ENCODE peak calls at places on chromosomes 5 and 9, in five cellular contexts. X is upper lobe of right lung, F is WTC11, A is NCI-H1694 treated with DMSO at 0.1 percent for 48 hours, R is stomach. H is an unnamed sample.

GRCh38 chr5:145243016-145243415 is 592.1 kb downstream of the PRELID2 start:
- DNase-seq in X (no peak), F (no peak), A (no peak), R (no peak), H (no peak)

GRCh38 chr5:14912206-14912605 is 40.6 kb upstream of the ANKH start:
- DNase-seq in X (no peak), F (no peak), A (no peak), R (no peak), H (no peak)

GRCh38 chr9:125755340-125755739 is 8.2 kb downstream of the PBX3 start:
- DNase-seq in X (no peak), F (no peak), A (no peak), R (no peak), H (no peak)

GRCh38 chr5:88842784-88843183 is 40.2 kb downstream of the MEF2C start:
- DNase-seq in X (no peak), F (no peak), A (no peak), R (no peak), H (no peak)

GRCh38 chr5:76524872-76525271 is 98.3 kb downstream of the F2RL2 start:
- DNase-seq in X (no peak), F (no peak), A (no peak), R (no peak), H (no peak)

GRCh38 chr5:139342423-139342723 is 719 bp downstream of the PAIP2 start:
- DNase-seq in X (no peak), F (no peak), A (no peak), R (no peak), H (no peak)

GRCh38 chr5:24804221-24804681 is 159.5 kb upstream of the CDH10 start:
- DNase-seq in X (no peak), F (no peak), A (no peak), R (no peak), H (no peak)

GRCh38 chr5:125575561-125576504 is 829.4 kb upstream of the ZNF608 start:
- DNase-seq in X (no peak), F (peak), A (peak), R (no peak), H (no peak)

GRCh38 chr5:1737790-1738405 is 61.7 kb downstream of the MRPL36 start:
- DNase-seq in X (no peak), F (no peak), A (no peak), R (peak), H (peak)

GRCh38 chr9:130938652-130939404 is at the start of gene FIBCD1:
- DNase-seq in X (no peak), F (peak), A (no peak), R (no peak), H (no peak)

GRCh38 chr9:100626949-100627348 is 49.1 kb downstream of the CAVIN4 start:
- DNase-seq in X (no peak), F (no peak), A (no peak), R (no peak), H (no peak)

GRCh38 chr9:20640331-20641187 is 18.3 kb upstream of the MLLT3 start:
- DNase-seq in X (no peak), F (no peak), A (peak), R (peak), H (no peak)

GRCh38 chr5:118068886-118069285 is 919.5 kb downstream of the DTWD2 start:
- DNase-seq in X (no peak), F (no peak), A (no peak), R (no peak), H (no peak)

GRCh38 chr5:58354827-58355226 is 105.1 kb downstream of the PLK2 start:
- DNase-seq in X (no peak), F (no peak), A (no peak), R (no peak), H (no peak)

GRCh38 chr5:96597441-96598020 is 64.6 kb upstream of the CAST start:
- DNase-seq in X (no peak), F (no peak), A (no peak), R (no peak), H (no peak)

GRCh38 chr9:137113385-137114159 is 961 bp downstream of the DPP7 start:
- DNase-seq in X (peak), F (no peak), A (no peak), R (no peak), H (no peak)

GRCh38 chr5:42718591-42718990 is 38.0 kb upstream of the CCDC152 start:
- DNase-seq in X (no peak), F (no peak), A (no peak), R (no peak), H (no peak)

GRCh38 chr5:113378960-113379541 is 55.7 kb downstream of the TSSK1B start:
- DNase-seq in X (no peak), F (peak), A (peak), R (peak), H (no peak)

GRCh38 chr9:134026561-134026960 is 1.3 kb downstream of the BRD3OS start:
- DNase-seq in X (no peak), F (no peak), A (no peak), R (no peak), H (no peak)